ENCODE peak calls at places on chromosomes 12 and 14, in eight cellular contexts. One of them, this sample, is unnamed.

GRCh38 chr12:104910196-104910840 is 47.8 kb downstream of the SLC41A2 start:
- DNase-seq in left lung: no peak
- DNase-seq in A549: no peak
- DNase-seq in IMR-90: peak; percentile 62
- DNase-seq in lower lobe of right lung: no peak
- DNase-seq in coronary artery: no peak
- DNase-seq in upper lobe of left lung: no peak
- DNase-seq in right atrium auricular region: no peak
- DNase-seq in this sample: no peak

GRCh38 chr12:2248087-2248900 is 195.5 kb downstream of the CACNA1C start:
- DNase-seq in IMR-90: peak; percentile 91
- DNase-seq in upper lobe of left lung: no peak
- DNase-seq in right atrium auricular region: no peak
- DNase-seq in A549: no peak
- DNase-seq in lower lobe of right lung: no peak
- DNase-seq in coronary artery: no peak
- DNase-seq in left lung: no peak
- DNase-seq in this sample: no peak

GRCh38 chr12:117699575-117699974 is 269.2 kb downstream of the KSR2 start:
- DNase-seq in lower lobe of right lung: no peak
- DNase-seq in coronary artery: no peak
- DNase-seq in left lung: no peak
- DNase-seq in A549: no peak
- DNase-seq in IMR-90: no peak
- DNase-seq in upper lobe of left lung: no peak
- DNase-seq in right atrium auricular region: no peak
- DNase-seq in this sample: no peak

GRCh38 chr12:34526946-34527345 is 504.6 kb downstream of the ALG10 start:
- DNase-seq in upper lobe of left lung: no peak
- DNase-seq in right atrium auricular region: no peak
- DNase-seq in lower lobe of right lung: no peak
- DNase-seq in IMR-90: no peak
- DNase-seq in A549: no peak
- DNase-seq in left lung: no peak
- DNase-seq in coronary artery: no peak
- DNase-seq in this sample: no peak

GRCh38 chr14:100679707-100680438 is 46.8 kb upstream of the DLK1 start:
- DNase-seq in lower lobe of right lung: no peak
- DNase-seq in right atrium auricular region: no peak
- DNase-seq in left lung: peak; percentile 60
- DNase-seq in upper lobe of left lung: no peak
- DNase-seq in coronary artery: no peak
- DNase-seq in A549: no peak
- DNase-seq in IMR-90: peak; percentile 73
- DNase-seq in this sample: peak; percentile 87

GRCh38 chr12:126937431-126937830 is 1329.5 kb upstream of the TMEM132C start:
- DNase-seq in upper lobe of left lung: no peak
- DNase-seq in left lung: no peak
- DNase-seq in coronary artery: no peak
- DNase-seq in IMR-90: no peak
- DNase-seq in lower lobe of right lung: no peak
- DNase-seq in A549: no peak
- DNase-seq in right atrium auricular region: no peak
- DNase-seq in this sample: no peak

GRCh38 chr12:32444895-32445294 is 45.5 kb downstream of the FGD4 start:
- DNase-seq in IMR-90: peak; percentile 77
- DNase-seq in upper lobe of left lung: no peak
- DNase-seq in left lung: no peak
- DNase-seq in right atrium auricular region: no peak
- DNase-seq in A549: no peak
- DNase-seq in coronary artery: no peak
- DNase-seq in lower lobe of right lung: no peak
- DNase-seq in this sample: no peak

GRCh38 chr12:41905703-41906297 is 238.9 kb downstream of the GXYLT1 start:
- DNase-seq in coronary artery: no peak
- DNase-seq in IMR-90: no peak
- DNase-seq in A549: no peak
- DNase-seq in upper lobe of left lung: no peak
- DNase-seq in left lung: no peak
- DNase-seq in right atrium auricular region: no peak
- DNase-seq in lower lobe of right lung: no peak
- DNase-seq in this sample: no peak

GRCh38 chr12:8780389-8780788 is 42.0 kb upstream of the A2ML1 start:
- DNase-seq in left lung: no peak
- DNase-seq in right atrium auricular region: no peak
- DNase-seq in A549: peak; percentile 21
- DNase-seq in upper lobe of left lung: no peak
- DNase-seq in lower lobe of right lung: no peak
- DNase-seq in coronary artery: no peak
- DNase-seq in IMR-90: peak; percentile 44
- DNase-seq in this sample: no peak

GRCh38 chr14:64952598-64953309 is 10.2 kb upstream of the GPX2 start:
- DNase-seq in upper lobe of left lung: no peak
- DNase-seq in IMR-90: no peak
- DNase-seq in A549: no peak
- DNase-seq in coronary artery: no peak
- DNase-seq in right atrium auricular region: no peak
- DNase-seq in left lung: no peak
- DNase-seq in lower lobe of right lung: no peak
- DNase-seq in this sample: no peak

GRCh38 chr12:68932123-68932700 is 759 bp downstream of the CPM start:
- DNase-seq in lower lobe of right lung: no peak
- DNase-seq in right atrium auricular region: no peak
- DNase-seq in coronary artery: no peak
- DNase-seq in upper lobe of left lung: no peak
- DNase-seq in A549: peak; percentile 8
- DNase-seq in IMR-90: no peak
- DNase-seq in left lung: no peak
- DNase-seq in this sample: no peak

GRCh38 chr14:63011609-63012008 is 33.6 kb downstream of the KCNH5 start:
- DNase-seq in coronary artery: no peak
- DNase-seq in lower lobe of right lung: no peak
- DNase-seq in upper lobe of left lung: no peak
- DNase-seq in A549: no peak
- DNase-seq in IMR-90: peak; percentile 6
- DNase-seq in left lung: no peak
- DNase-seq in right atrium auricular region: no peak
- DNase-seq in this sample: no peak

GRCh38 chr12:132955094-132955932 is 793 bp downstream of the ZNF605 start:
- DNase-seq in right atrium auricular region: peak; percentile 61
- DNase-seq in upper lobe of left lung: no peak
- DNase-seq in left lung: peak; percentile 53
- DNase-seq in A549: peak; percentile 21
- DNase-seq in coronary artery: no peak
- DNase-seq in IMR-90: peak; percentile 67
- DNase-seq in lower lobe of right lung: no peak
- DNase-seq in this sample: peak; percentile 34

GRCh38 chr14:55129086-55129427 is at the start of gene LGALS3:
- DNase-seq in A549: peak; percentile 80
- DNase-seq in IMR-90: peak; percentile 51
- DNase-seq in right atrium auricular region: peak; percentile 79
- DNase-seq in coronary artery: no peak
- DNase-seq in lower lobe of right lung: peak; percentile 90
- DNase-seq in left lung: peak; percentile 82
- DNase-seq in upper lobe of left lung: peak; percentile 96
- DNase-seq in this sample: peak; percentile 87

GRCh38 chr12:29797565-29798360 is 14.0 kb upstream of the TMTC1 start:
- DNase-seq in A549: no peak
- DNase-seq in right atrium auricular region: no peak
- DNase-seq in upper lobe of left lung: no peak
- DNase-seq in coronary artery: no peak
- DNase-seq in lower lobe of right lung: no peak
- DNase-seq in IMR-90: no peak
- DNase-seq in left lung: no peak
- DNase-seq in this sample: no peak

GRCh38 chr12:29795715-29796114 is 12.0 kb upstream of the TMTC1 start:
- DNase-seq in left lung: no peak
- DNase-seq in coronary artery: no peak
- DNase-seq in right atrium auricular region: no peak
- DNase-seq in IMR-90: no peak
- DNase-seq in upper lobe of left lung: no peak
- DNase-seq in A549: no peak
- DNase-seq in lower lobe of right lung: no peak
- DNase-seq in this sample: no peak

GRCh38 chr12:29799591-29799990 is 15.8 kb upstream of the TMTC1 start:
- DNase-seq in right atrium auricular region: no peak
- DNase-seq in left lung: no peak
- DNase-seq in upper lobe of left lung: no peak
- DNase-seq in lower lobe of right lung: no peak
- DNase-seq in IMR-90: no peak
- DNase-seq in coronary artery: no peak
- DNase-seq in A549: no peak
- DNase-seq in this sample: no peak

GRCh38 chr12:29794869-29795268 is 11.1 kb upstream of the TMTC1 start:
- DNase-seq in right atrium auricular region: no peak
- DNase-seq in left lung: no peak
- DNase-seq in upper lobe of left lung: no peak
- DNase-seq in A549: no peak
- DNase-seq in coronary artery: no peak
- DNase-seq in IMR-90: no peak
- DNase-seq in lower lobe of right lung: no peak
- DNase-seq in this sample: no peak

DNA sequence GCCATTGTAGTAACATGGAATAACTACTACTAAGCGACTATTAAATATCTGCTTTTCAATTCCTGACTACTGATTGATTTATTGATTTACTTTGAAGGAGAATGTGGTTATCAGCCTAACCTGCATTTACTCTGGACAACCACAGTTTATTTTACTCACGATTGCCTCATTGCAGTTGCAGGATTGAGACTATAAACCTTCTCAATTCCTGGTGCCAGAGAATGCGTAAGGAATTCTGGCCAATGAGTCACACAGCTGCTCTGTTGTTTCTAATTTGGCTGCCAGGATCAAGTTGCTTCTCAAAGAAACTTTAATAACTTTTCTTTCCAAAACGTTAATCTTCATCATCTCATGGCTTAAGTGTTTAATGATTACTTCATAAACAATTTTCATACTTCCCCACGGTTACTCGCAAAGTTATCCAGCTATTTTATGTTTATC is 13.1 kb upstream of the TMTC1 start:
- DNase-seq in upper lobe of left lung: no peak
- DNase-seq in A549: no peak
- DNase-seq in right atrium auricular region: no peak
- DNase-seq in lower lobe of right lung: no peak
- DNase-seq in coronary artery: no peak
- DNase-seq in IMR-90: peak; percentile 97
- DNase-seq in left lung: no peak
- DNase-seq in this sample: peak; percentile 19
- TF ChIP-seq CTCF in upper lobe of left lung: no peak
- TF ChIP-seq CTCF in A549: no peak
- TF ChIP-seq CTCF in right atrium auricular region: no peak
- TF ChIP-seq CTCF in lower lobe of right lung: no peak
- TF ChIP-seq CTCF in coronary artery: no peak
- TF ChIP-seq CTCF in IMR-90: no peak
- TF ChIP-seq CTCF in left lung: no peak
- TF ChIP-seq CTCF in this sample: no peak

DNA sequence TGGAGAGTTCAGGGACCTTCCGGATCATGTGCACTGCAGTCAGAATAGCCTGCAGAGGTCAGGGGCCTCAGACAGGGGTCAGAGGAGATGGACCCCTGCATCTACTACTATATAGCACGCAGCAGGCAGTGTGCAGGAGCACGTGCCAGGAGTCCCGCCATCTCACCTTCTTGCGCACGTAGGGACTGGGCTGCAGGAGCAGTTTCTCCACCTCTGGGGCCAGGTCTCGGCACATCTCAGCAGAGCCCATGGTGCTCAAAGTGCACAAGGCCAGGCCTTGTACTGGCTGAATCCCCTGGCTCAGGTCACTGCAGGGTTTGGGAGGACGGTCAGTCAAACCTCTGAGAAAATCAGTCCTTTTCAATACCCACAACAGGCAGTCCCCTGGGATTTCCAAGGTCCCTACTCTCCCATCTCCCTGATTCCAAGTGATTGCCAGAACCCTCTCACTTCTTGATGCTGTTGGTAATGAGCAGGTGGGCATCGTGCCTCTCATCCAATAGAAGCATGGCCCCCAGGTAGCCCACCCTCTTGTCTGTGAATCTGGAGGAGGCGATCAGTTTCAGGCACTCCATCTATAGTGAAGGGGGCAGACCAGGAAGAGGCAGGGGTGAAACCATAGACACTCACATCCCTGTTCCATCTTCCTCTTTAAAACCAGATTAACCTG is 1.3 kb downstream of the AP1G2 start:
- DNase-seq in left lung: no peak
- DNase-seq in upper lobe of left lung: no peak
- DNase-seq in lower lobe of right lung: no peak
- DNase-seq in A549: no peak
- DNase-seq in coronary artery: no peak
- DNase-seq in right atrium auricular region: no peak
- DNase-seq in IMR-90: no peak
- DNase-seq in this sample: no peak
- H3K4me3 ChIP-seq in left lung: peak overlapping the region; percentile 67
- H3K4me3 ChIP-seq in upper lobe of left lung: peak overlapping the region; percentile 68
- H3K4me3 ChIP-seq in lower lobe of right lung: peak overlapping the region; percentile 79
- H3K4me3 ChIP-seq in A549: peak overlapping the region; percentile 62
- H3K4me3 ChIP-seq in coronary artery: peak overlapping the region; percentile 78
- H3K4me3 ChIP-seq in right atrium auricular region: no peak overlapping the region
- H3K4me3 ChIP-seq in IMR-90: no peak overlapping the region
- H3K4me3 ChIP-seq in this sample: no peak overlapping the region

GRCh38 chr14:37874429-37875109 is 279.1 kb downstream of the TTC6 start:
- DNase-seq in lower lobe of right lung: peak; percentile 86
- DNase-seq in left lung: peak; percentile 77
- DNase-seq in coronary artery: no peak
- DNase-seq in upper lobe of left lung: no peak
- DNase-seq in right atrium auricular region: peak; percentile 87
- DNase-seq in IMR-90: peak; percentile 48
- DNase-seq in A549: peak; percentile 59
- DNase-seq in this sample: peak; percentile 89
- H3K27ac ChIP-seq in lower lobe of right lung: no peak overlapping the region
- H3K27ac ChIP-seq in left lung: no peak overlapping the region
- H3K27ac ChIP-seq in coronary artery: no peak overlapping the region
- H3K27ac ChIP-seq in upper lobe of left lung: no peak overlapping the region
- H3K27ac ChIP-seq in right atrium auricular region: no peak overlapping the region
- H3K27ac ChIP-seq in IMR-90: no peak overlapping the region
- H3K27ac ChIP-seq in A549: no peak overlapping the region
- H3K27ac ChIP-seq in this sample: no peak overlapping the region

GRCh38 chr12:27382924-27383323 is 50.3 kb downstream of the BMAL2 start:
- DNase-seq in lower lobe of right lung: no peak
- DNase-seq in coronary artery: no peak
- DNase-seq in left lung: no peak
- DNase-seq in A549: no peak
- DNase-seq in upper lobe of left lung: no peak
- DNase-seq in IMR-90: no peak
- DNase-seq in right atrium auricular region: no peak
- DNase-seq in this sample: no peak

GRCh38 chr12:27383429-27384260 is 51.0 kb downstream of the BMAL2 start:
- DNase-seq in IMR-90: peak; percentile 89
- DNase-seq in left lung: peak; percentile 68
- DNase-seq in A549: peak; percentile 76
- DNase-seq in upper lobe of left lung: no peak
- DNase-seq in lower lobe of right lung: peak; percentile 67
- DNase-seq in right atrium auricular region: peak; percentile 80
- DNase-seq in coronary artery: peak; percentile 79
- DNase-seq in this sample: peak; percentile 90

GRCh38 chr12:27382126-27382795 is 49.6 kb downstream of the BMAL2 start:
- DNase-seq in right atrium auricular region: no peak
- DNase-seq in A549: no peak
- DNase-seq in lower lobe of right lung: no peak
- DNase-seq in upper lobe of left lung: no peak
- DNase-seq in left lung: no peak
- DNase-seq in coronary artery: no peak
- DNase-seq in IMR-90: no peak
- DNase-seq in this sample: no peak

GRCh38 chr12:27385756-27386155 is 53.1 kb downstream of the BMAL2 start:
- DNase-seq in left lung: no peak
- DNase-seq in A549: no peak
- DNase-seq in right atrium auricular region: no peak
- DNase-seq in lower lobe of right lung: no peak
- DNase-seq in upper lobe of left lung: no peak
- DNase-seq in coronary artery: no peak
- DNase-seq in IMR-90: no peak
- DNase-seq in this sample: no peak

GRCh38 chr12:27384261-27384590 is 51.6 kb downstream of the BMAL2 start:
- DNase-seq in right atrium auricular region: no peak
- DNase-seq in lower lobe of right lung: no peak
- DNase-seq in upper lobe of left lung: no peak
- DNase-seq in IMR-90: no peak
- DNase-seq in left lung: no peak
- DNase-seq in A549: no peak
- DNase-seq in coronary artery: no peak
- DNase-seq in this sample: no peak
- TF ChIP-seq CTCF in right atrium auricular region: peak; percentile 23
- TF ChIP-seq CTCF in lower lobe of right lung: no peak
- TF ChIP-seq CTCF in upper lobe of left lung: no peak
- TF ChIP-seq CTCF in IMR-90: no peak
- TF ChIP-seq CTCF in left lung: no peak
- TF ChIP-seq CTCF in A549: peak; percentile 30
- TF ChIP-seq CTCF in coronary artery: no peak
- TF ChIP-seq CTCF in this sample: no peak